ENCODE peak calls at places on chromosomes 7 and 10, in nine cellular contexts. P is fibroblast of the aortic adventitia, W is fibroblast of pulmonary artery, H is HCT116, B is Peyer's patch, M is fibroblast of villous mesenchyme, V is GM12878, Y is prostate gland, R is adrenal gland. E is an unnamed sample.

GRCh38 chr7:73879977-73880681 is 19.2 kb downstream of the TMEM270 start:
- DNase-seq in P (peak), W (peak), H (no peak), B (peak), M (peak), V (no peak), Y (no peak), R (peak), E (peak)

GRCh38 chr10:13705526-13706169 is 118.9 kb downstream of the PRPF18 start:
- DNase-seq in P (peak), W (peak), H (no peak), B (no peak), M (peak), V (no peak), Y (no peak), R (no peak), E (no peak)

GRCh38 chr10:84424731-84425165 is 96.4 kb downstream of the CCSER2 start:
- DNase-seq in P (peak), W (peak), H (peak), B (peak), M (peak), V (peak), Y (peak), R (peak), E (peak)

GRCh38 chr10:98620503-98620902 is 173.8 kb upstream of the HPS1 start:
- DNase-seq in P (no peak), W (no peak), H (no peak), B (no peak), M (no peak), V (no peak), Y (no peak), R (no peak), E (no peak)

GRCh38 chr7:154835924-154836529 is 166.9 kb downstream of the PAXIP1 start:
- DNase-seq in P (no peak), W (no peak), H (no peak), B (no peak), M (peak), V (no peak), Y (no peak), R (no peak), E (no peak)

GRCh38 chr10:13949844-13950542 is 363.2 kb downstream of the PRPF18 start:
- DNase-seq in P (peak), W (peak), H (no peak), B (no peak), M (peak), V (no peak), Y (no peak), R (no peak), E (no peak)

GRCh38 chr7:37683263-37684120 is at the start of gene GPR141:
- DNase-seq in P (no peak), W (no peak), H (no peak), B (no peak), M (no peak), V (peak), Y (no peak), R (peak), E (no peak)

GRCh38 chr10:32105782-32106382 is 49.7 kb upstream of the KIF5B start:
- DNase-seq in P (no peak), W (no peak), H (no peak), B (no peak), M (no peak), V (no peak), Y (peak), R (no peak), E (no peak)

GRCh38 chr7:31096882-31097258 is 44.8 kb downstream of the ADCYAP1R1 start:
- DNase-seq in P (no peak), W (no peak), H (no peak), B (peak), M (no peak), V (no peak), Y (no peak), R (no peak), E (no peak)

GRCh38 chr7:75716992-75717626 is 21.6 kb downstream of the HIP1 start:
- DNase-seq in P (peak), W (peak), H (peak), B (no peak), M (peak), V (no peak), Y (no peak), R (no peak), E (no peak)

GRCh38 chr10:110273474-110273873 is 31.2 kb downstream of the SMNDC1 start:
- DNase-seq in P (peak), W (peak), H (no peak), B (peak), M (peak), V (peak), Y (peak), R (peak), E (peak)

GRCh38 chr7:41708621-41709358 is 5.9 kb upstream of the INHBA start:
- DNase-seq in P (no peak), W (no peak), H (no peak), B (no peak), M (no peak), V (no peak), Y (no peak), R (no peak), E (no peak)

GRCh38 chr7:135659159-135659837 is 3.0 kb upstream of the STMP1 start:
- DNase-seq in P (no peak), W (peak), H (no peak), B (no peak), M (no peak), V (no peak), Y (no peak), R (no peak), E (no peak)
- H3K4me3 ChIP-seq in P (no peak), W (no peak), H (no peak), B (no peak), M (no peak), V (no peak), Y (no peak), R (no peak), E (no peak)

DNA sequence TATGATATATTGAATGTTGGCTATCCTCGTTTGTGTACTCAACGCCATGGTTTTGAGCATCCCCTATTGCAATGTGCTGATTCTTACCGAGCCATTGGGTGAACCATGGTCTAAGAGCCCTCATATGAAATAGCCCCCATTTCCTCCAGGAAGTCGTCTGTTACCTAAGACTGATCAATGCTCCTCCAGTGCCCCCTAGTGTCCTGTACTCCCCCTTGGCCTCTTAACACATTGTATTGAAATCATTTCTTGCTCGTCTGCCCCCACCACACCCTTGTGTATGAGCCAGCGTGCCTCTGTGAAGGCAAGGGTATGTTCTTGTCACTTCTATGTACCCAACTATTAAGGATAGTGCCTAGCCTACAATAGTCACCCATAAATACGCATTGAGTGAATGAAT is 11.2 kb upstream of the SLC35B4 start:
- DNase-seq in P (peak), W (peak), H (peak), B (peak), M (peak), V (peak), Y (peak), R (peak), E (peak)
- TF ChIP-seq CTCF in P (peak), W (peak), H (peak), B (peak), M (peak), V (peak), Y (no peak), R (peak), E (no peak)

DNA sequence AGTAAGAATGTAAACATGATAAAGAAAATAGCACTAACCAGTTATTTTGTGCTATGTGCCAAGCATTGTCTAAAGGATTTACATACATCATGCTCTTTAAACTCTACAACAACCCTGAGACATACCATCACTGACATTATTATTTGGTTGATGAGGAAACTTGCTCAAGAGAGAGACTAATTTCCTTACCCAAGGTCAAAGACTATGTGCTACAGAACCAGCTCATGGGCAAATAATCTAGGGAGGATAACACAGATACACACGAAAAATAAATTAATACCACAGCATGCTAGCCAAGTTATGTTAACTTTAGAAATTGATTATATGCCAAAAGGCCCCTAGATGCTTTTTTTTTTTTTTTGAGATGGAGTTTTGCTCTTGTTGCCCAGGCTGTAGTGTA is 2.7 kb downstream of the ANKRD16 start:
- DNase-seq in P (peak), W (peak), H (no peak), B (no peak), M (peak), V (no peak), Y (no peak), R (no peak), E (no peak)
- H3K4me3 ChIP-seq in P (no peak), W (no peak), H (no peak), B (no peak), M (no peak), V (no peak), Y (no peak), R (no peak), E (no peak)

GRCh38 chr7:144063710-144064109 is 5.9 kb upstream of the OR2A25 start:
- DNase-seq in P (no peak), W (no peak), H (peak), B (no peak), M (no peak), V (no peak), Y (no peak), R (no peak), E (no peak)
- TF ChIP-seq CTCF in P (peak), W (peak), H (peak), B (peak), M (peak), V (peak), Y (peak), R (no peak), E (no peak)

GRCh38 chr10:29588640-29589421 is 45.9 kb downstream of the SVIL start:
- DNase-seq in P (peak), W (peak), H (no peak), B (no peak), M (peak), V (no peak), Y (no peak), R (peak), E (no peak)
- H3K4me3 ChIP-seq in P (no peak), W (no peak), H (no peak), B (no peak), M (no peak), V (no peak), Y (no peak), R (no peak), E (no peak)

GRCh38 chr7:2314209-2314955 is at the start of gene SNX8:
- DNase-seq in P (peak), W (peak), H (peak), B (peak), M (peak), V (no peak), Y (peak), R (peak), E (peak)
- TF ChIP-seq CTCF in P (peak), W (no peak), H (no peak), B (no peak), M (no peak), V (no peak), Y (no peak), R (no peak), E (no peak)

GRCh38 chr7:100867040-100867795 is at the start of gene TRIP6:
- DNase-seq in P (peak), W (peak), H (peak), B (peak), M (peak), V (no peak), Y (peak), R (peak), E (peak)
- H3K4me3 ChIP-seq in P (peak), W (peak), H (peak), B (peak), M (peak), V (peak), Y (peak), R (peak), E (peak)

GRCh38 chr7:151311294-151311864 is 30.2 kb upstream of the NUB1 start:
- DNase-seq in P (no peak), W (peak), H (no peak), B (no peak), M (no peak), V (no peak), Y (no peak), R (no peak), E (no peak)
- TF ChIP-seq CTCF in P (peak), W (peak), H (peak), B (no peak), M (no peak), V (peak), Y (no peak), R (no peak), E (no peak)

E was measured in mucosa of descending colon.